ENCODE peak calls at places on chromosomes 7 and 10, in six cellular contexts. E is pancreas; T is CD8-positive, alpha-beta T cell; L is cardiac muscle cell; Q is MM.1S; B is osteocyte. V is an unnamed sample.
A peak's percentile ranks its signal among the peaks of the same experiment; 100 is the strongest.

GRCh38 chr7:128191136-128191844 is 49.8 kb upstream of the LEP start:
- DNase-seq in L (no peak), E (no peak), T (no peak), B (peak; percentile 54), Q (no peak), V (no peak)

GRCh38 chr10:60646966-60647796 is 131.1 kb upstream of the CDK1 start:
- DNase-seq in T (peak; percentile 15), B (no peak), Q (peak; percentile 66), L (peak; percentile 81), E (no peak), V (peak; percentile 57)

GRCh38 chr7:95509199-95509598 is 23.5 kb downstream of the ASB4 start:
- DNase-seq in Q (no peak), L (peak; percentile 81), E (no peak), T (no peak), B (no peak), V (peak; percentile 48)

GRCh38 chr10:63385254-63385653 is 80.5 kb downstream of the JMJD1C start:
- DNase-seq in B (no peak), Q (no peak), E (no peak), T (no peak), L (no peak), V (no peak)

GRCh38 chr7:102148799-102149198 is 137.9 kb upstream of the SH2B2 start:
- DNase-seq in L (no peak), T (no peak), E (no peak), Q (no peak), B (no peak), V (no peak)

GRCh38 chr10:6218692-6219493 is 16.2 kb downstream of the PFKFB3 start:
- DNase-seq in E (no peak), T (no peak), Q (no peak), B (no peak), L (peak; percentile 76), V (no peak)

GRCh38 chr10:124619195-124619594 is 125.0 kb downstream of the FAM53B start:
- DNase-seq in E (no peak), B (no peak), T (no peak), L (no peak), Q (no peak), V (no peak)

GRCh38 chr7:3217166-3217565 is 83.9 kb upstream of the SDK1 start:
- DNase-seq in B (peak; percentile 63), Q (no peak), T (no peak), E (peak; percentile 59), L (peak; percentile 73), V (no peak)

GRCh38 chr10:122077311-122077875 is 88.4 kb downstream of the TACC2 start:
- DNase-seq in Q (no peak), L (no peak), E (no peak), T (no peak), B (no peak), V (no peak)

GRCh38 chr10:42754155-42755027 is 28.2 kb upstream of the BMS1 start:
- DNase-seq in L (peak; percentile 30), T (no peak), B (no peak), Q (no peak), E (peak; percentile 53), V (peak; percentile 15)

GRCh38 chr10:14366760-14367159 is 36.0 kb upstream of the FRMD4A start:
- DNase-seq in E (no peak), Q (no peak), B (no peak), T (no peak), L (no peak), V (no peak)

GRCh38 chr7:130351664-130352015 is 7.0 kb downstream of the CPA5 start:
- DNase-seq in T (no peak), E (no peak), B (no peak), L (no peak), Q (no peak), V (no peak)

GRCh38 chr10:50437248-50437647 is 185.9 kb upstream of the ASAH2 start:
- DNase-seq in Q (no peak), E (no peak), T (no peak), B (no peak), L (no peak), V (no peak)

GRCh38 chr10:7932301-7933036 is 114.2 kb downstream of the TAF3 start:
- DNase-seq in L (peak; percentile 23), B (no peak), E (no peak), T (no peak), Q (no peak), V (no peak)

GRCh38 chr10:114172241-114172640 is 1.8 kb downstream of the CCDC186 start:
- DNase-seq in E (no peak), Q (no peak), B (no peak), T (no peak), L (peak; percentile 41), V (no peak)

GRCh38 chr10:17668435-17669184 is 24.7 kb downstream of the STAM start:
- DNase-seq in B (no peak), T (no peak), L (no peak), Q (no peak), E (no peak), V (no peak)

GRCh38 chr10:115968236-115968635 is 304.8 kb downstream of the GFRA1 start:
- DNase-seq in Q (no peak), T (no peak), L (no peak), B (no peak), E (no peak), V (no peak)

GRCh38 chr10:119517235-119518141 is 25.0 kb downstream of the RGS10 start:
- DNase-seq in L (peak; percentile 55), B (no peak), Q (no peak), E (no peak), T (no peak), V (no peak)

GRCh38 chr7:98584830-98585229 is 32.3 kb upstream of the NPTX2 start:
- DNase-seq in L (no peak), T (no peak), Q (no peak), E (no peak), B (no peak), V (no peak)

GRCh38 chr7:124489082-124489819 is 276.3 kb downstream of the GPR37 start:
- DNase-seq in Q (no peak), T (no peak), B (no peak), L (no peak), E (no peak), V (no peak)

GRCh38 chr7:126079151-126079550 is 1149.5 kb upstream of the POT1 start:
- DNase-seq in T (no peak), B (no peak), L (no peak), E (no peak), Q (no peak), V (no peak)

GRCh38 chr10:23918839-23919238 is 290.1 kb upstream of the KIAA1217 start:
- DNase-seq in E (no peak), B (no peak), T (no peak), L (no peak), Q (no peak), V (no peak)

GRCh38 chr10:103716206-103717160 is 138.9 kb downstream of the SH3PXD2A start:
- DNase-seq in T (no peak), L (peak; percentile 29), B (no peak), E (no peak), Q (no peak), V (no peak)

GRCh38 chr10:30583778-30584415 is 45.7 kb downstream of the LYZL2 start:
- DNase-seq in T (no peak), L (peak; percentile 89), B (no peak), E (peak; percentile 82), Q (peak; percentile 80), V (no peak)

DNA sequence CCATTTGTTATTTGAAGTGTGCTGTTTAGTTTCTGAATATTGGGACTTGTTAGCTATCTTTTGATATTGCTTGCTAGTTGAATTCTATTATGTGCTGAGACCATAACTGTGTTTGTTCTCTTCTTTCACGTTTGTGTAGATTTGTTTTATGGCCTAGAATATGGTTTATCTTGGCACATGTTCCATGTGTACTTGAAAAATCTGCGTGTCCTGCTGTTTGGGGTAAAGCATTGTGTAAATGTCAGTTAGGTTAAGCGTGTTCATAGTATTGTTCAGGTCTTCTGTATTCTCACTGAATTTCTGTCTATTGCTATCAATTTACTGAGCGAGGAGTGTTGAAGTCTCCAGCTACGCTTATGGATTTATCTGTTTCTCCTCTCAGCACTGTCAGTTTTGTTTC is 19.4 kb downstream of the MMP21 start:
- DNase-seq in T (no peak), E (no peak), B (no peak), L (no peak), Q (no peak), V (no peak)
- TF ChIP-seq CTCF in T (no peak), E (no peak), B (no peak), L (no peak), Q (no peak), V (no peak)

GRCh38 chr10:66277481-66277880 is 648.4 kb upstream of the LRRTM3 start:
- DNase-seq in L (no peak), E (no peak), T (no peak), Q (no peak), B (no peak), V (no peak)
- TF ChIP-seq CTCF in L (no peak), E (no peak), T (no peak), Q (no peak), B (peak; percentile 21), V (peak; percentile 50)

GRCh38 chr7:107387573-107388219 is 82.2 kb upstream of the GPR22 start:
- DNase-seq in B (no peak), E (no peak), T (no peak), L (peak; percentile 42), Q (no peak), V (no peak)

GRCh38 chr7:107384025-107384424 is 85.8 kb upstream of the GPR22 start:
- DNase-seq in L (no peak), T (no peak), E (no peak), B (no peak), Q (no peak), V (no peak)

GRCh38 chr7:107386543-107386900 is 83.3 kb upstream of the GPR22 start:
- DNase-seq in Q (no peak), B (no peak), L (no peak), E (no peak), T (no peak), V (no peak)

GRCh38 chr7:107388604-107389003 is 81.3 kb upstream of the GPR22 start:
- DNase-seq in Q (no peak), E (no peak), L (no peak), T (no peak), B (no peak), V (no peak)

GRCh38 chr7:107387077-107387476 is 82.8 kb upstream of the GPR22 start:
- DNase-seq in L (peak; percentile 57), T (no peak), B (no peak), Q (no peak), E (no peak), V (no peak)
- TF ChIP-seq CTCF in L (no peak), T (no peak), B (no peak), Q (no peak), E (no peak), V (no peak)

GRCh38 chr10:110584006-110584405 is 16.5 kb downstream of the SMC3 start:
- DNase-seq in Q (no peak), T (no peak), B (no peak), E (no peak), L (no peak), V (no peak)
- TF ChIP-seq CTCF in Q (no peak), T (no peak), B (no peak), E (no peak), L (no peak), V (no peak)

DNA sequence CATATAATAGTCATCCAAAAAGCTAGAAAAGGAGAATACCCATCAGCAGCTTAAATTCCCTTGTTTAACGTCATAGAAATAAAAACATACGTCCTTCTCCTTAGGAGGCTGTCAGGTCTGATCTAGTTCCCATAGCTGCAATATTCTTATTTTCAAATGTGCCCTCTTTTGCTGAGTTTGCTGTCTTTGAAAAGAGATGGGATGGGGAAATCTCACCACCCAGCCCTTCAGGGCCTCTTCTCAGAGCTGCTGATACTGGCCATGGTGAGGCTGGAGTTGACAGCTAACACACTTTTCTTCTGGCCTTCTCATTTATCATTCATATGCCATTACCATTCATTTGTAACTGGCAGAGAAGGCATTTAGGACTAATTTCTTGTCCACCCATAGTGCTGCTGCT is 5.1 kb upstream of the PCGF5 start:
- DNase-seq in L (no peak), T (no peak), B (no peak), E (no peak), Q (no peak), V (no peak)
- TF ChIP-seq CTCF in L (no peak), T (no peak), B (no peak), E (no peak), Q (no peak), V (no peak)

GRCh38 chr7:44565795-44566559 is 7.7 kb downstream of the DDX56 start:
- DNase-seq in B (no peak), Q (no peak), L (no peak), E (no peak), T (no peak), V (no peak)
- TF ChIP-seq CTCF in B (no peak), Q (no peak), L (no peak), E (no peak), T (no peak), V (peak; percentile 19)

V was measured in neural crest cell.